ENCODE peak calls at places on chromosomes 12 and 14, in nine cellular contexts. One of them, this sample, is unnamed. For H3K9me3, the result is how much of the 10 kb centered on the place peaks cover.

GRCh38 chr12:26338574-26339572 is 143.5 kb downstream of the SSPN start:
- DNase-seq in esophagus squamous epithelium: no peak
- DNase-seq in esophagus muscularis mucosa: no peak
- DNase-seq in stomach: no peak
- DNase-seq in ovary: no peak
- DNase-seq in sigmoid colon: no peak
- DNase-seq in body of pancreas: no peak
- DNase-seq in IMR-90: peak
- DNase-seq in thyroid gland: no peak
- DNase-seq in this sample: no peak

GRCh38 chr14:33839193-33840076 is 111.4 kb downstream of the EGLN3 start:
- DNase-seq in esophagus squamous epithelium: no peak
- DNase-seq in esophagus muscularis mucosa: peak
- DNase-seq in stomach: peak
- DNase-seq in ovary: peak
- DNase-seq in sigmoid colon: no peak
- DNase-seq in body of pancreas: peak
- DNase-seq in IMR-90: peak
- DNase-seq in thyroid gland: peak
- DNase-seq in this sample: peak

GRCh38 chr14:51652168-51653095 is 722 bp downstream of the FRMD6 start:
- DNase-seq in esophagus squamous epithelium: no peak
- DNase-seq in esophagus muscularis mucosa: no peak
- DNase-seq in stomach: peak
- DNase-seq in ovary: peak
- DNase-seq in sigmoid colon: peak
- DNase-seq in body of pancreas: peak
- DNase-seq in IMR-90: no peak
- DNase-seq in thyroid gland: peak
- DNase-seq in this sample: peak

GRCh38 chr12:128458301-128458974 is 191.5 kb downstream of the TMEM132C start:
- DNase-seq in esophagus squamous epithelium: no peak
- DNase-seq in esophagus muscularis mucosa: no peak
- DNase-seq in stomach: no peak
- DNase-seq in ovary: no peak
- DNase-seq in sigmoid colon: no peak
- DNase-seq in body of pancreas: no peak
- DNase-seq in IMR-90: no peak
- DNase-seq in thyroid gland: no peak
- DNase-seq in this sample: no peak

GRCh38 chr14:79510659-79511058 is 700.6 kb downstream of the DIO2 start:
- DNase-seq in esophagus squamous epithelium: no peak
- DNase-seq in esophagus muscularis mucosa: no peak
- DNase-seq in stomach: no peak
- DNase-seq in ovary: no peak
- DNase-seq in sigmoid colon: no peak
- DNase-seq in body of pancreas: no peak
- DNase-seq in IMR-90: peak
- DNase-seq in thyroid gland: no peak
- DNase-seq in this sample: no peak

GRCh38 chr14:94337274-94337673 is 14.1 kb upstream of the SERPINA6 start:
- DNase-seq in esophagus squamous epithelium: no peak
- DNase-seq in esophagus muscularis mucosa: no peak
- DNase-seq in stomach: no peak
- DNase-seq in ovary: no peak
- DNase-seq in sigmoid colon: no peak
- DNase-seq in body of pancreas: no peak
- DNase-seq in IMR-90: peak
- DNase-seq in thyroid gland: no peak
- DNase-seq in this sample: no peak

GRCh38 chr12:74066476-74066875 is 471.2 kb upstream of the ATXN7L3B start:
- DNase-seq in esophagus squamous epithelium: no peak
- DNase-seq in esophagus muscularis mucosa: no peak
- DNase-seq in stomach: no peak
- DNase-seq in ovary: peak
- DNase-seq in sigmoid colon: no peak
- DNase-seq in body of pancreas: no peak
- DNase-seq in IMR-90: no peak
- DNase-seq in thyroid gland: no peak
- DNase-seq in this sample: no peak

GRCh38 chr12:57793920-57794319 is 11.3 kb downstream of the TSFM start:
- DNase-seq in esophagus squamous epithelium: no peak
- DNase-seq in esophagus muscularis mucosa: no peak
- DNase-seq in stomach: no peak
- DNase-seq in ovary: no peak
- DNase-seq in sigmoid colon: no peak
- DNase-seq in body of pancreas: no peak
- DNase-seq in IMR-90: peak
- DNase-seq in thyroid gland: no peak
- DNase-seq in this sample: no peak

GRCh38 chr14:102362084-102362483 is 606 bp downstream of the CINP start:
- DNase-seq in esophagus squamous epithelium: no peak
- DNase-seq in esophagus muscularis mucosa: no peak
- DNase-seq in stomach: no peak
- DNase-seq in ovary: no peak
- DNase-seq in sigmoid colon: no peak
- DNase-seq in body of pancreas: no peak
- DNase-seq in IMR-90: peak
- DNase-seq in thyroid gland: no peak
- DNase-seq in this sample: no peak

GRCh38 chr14:95334044-95334443 is 14.3 kb upstream of the CLMN start:
- DNase-seq in esophagus squamous epithelium: no peak
- DNase-seq in esophagus muscularis mucosa: no peak
- DNase-seq in stomach: no peak
- DNase-seq in ovary: no peak
- DNase-seq in sigmoid colon: no peak
- DNase-seq in body of pancreas: no peak
- DNase-seq in IMR-90: no peak
- DNase-seq in thyroid gland: no peak
- DNase-seq in this sample: no peak

GRCh38 chr12:4116251-4117111 is 157.1 kb upstream of the CCND2 start:
- DNase-seq in esophagus squamous epithelium: no peak
- DNase-seq in esophagus muscularis mucosa: no peak
- DNase-seq in stomach: no peak
- DNase-seq in ovary: no peak
- DNase-seq in sigmoid colon: peak
- DNase-seq in body of pancreas: no peak
- DNase-seq in IMR-90: peak
- DNase-seq in thyroid gland: no peak
- DNase-seq in this sample: no peak

GRCh38 chr14:99408286-99408970 is 72.2 kb downstream of the SETD3 start:
- DNase-seq in esophagus squamous epithelium: no peak
- DNase-seq in esophagus muscularis mucosa: no peak
- DNase-seq in stomach: no peak
- DNase-seq in ovary: no peak
- DNase-seq in sigmoid colon: peak
- DNase-seq in body of pancreas: no peak
- DNase-seq in IMR-90: no peak
- DNase-seq in thyroid gland: no peak
- DNase-seq in this sample: no peak
- TF ChIP-seq POLR2A in esophagus squamous epithelium: no peak
- TF ChIP-seq POLR2A in esophagus muscularis mucosa: no peak
- TF ChIP-seq POLR2A in stomach: no peak
- TF ChIP-seq POLR2A in ovary: no peak
- TF ChIP-seq POLR2A in sigmoid colon: no peak
- TF ChIP-seq POLR2A in body of pancreas: no peak
- TF ChIP-seq POLR2A in IMR-90: no peak
- TF ChIP-seq POLR2A in thyroid gland: no peak
- TF ChIP-seq POLR2A in this sample: no peak

DNA sequence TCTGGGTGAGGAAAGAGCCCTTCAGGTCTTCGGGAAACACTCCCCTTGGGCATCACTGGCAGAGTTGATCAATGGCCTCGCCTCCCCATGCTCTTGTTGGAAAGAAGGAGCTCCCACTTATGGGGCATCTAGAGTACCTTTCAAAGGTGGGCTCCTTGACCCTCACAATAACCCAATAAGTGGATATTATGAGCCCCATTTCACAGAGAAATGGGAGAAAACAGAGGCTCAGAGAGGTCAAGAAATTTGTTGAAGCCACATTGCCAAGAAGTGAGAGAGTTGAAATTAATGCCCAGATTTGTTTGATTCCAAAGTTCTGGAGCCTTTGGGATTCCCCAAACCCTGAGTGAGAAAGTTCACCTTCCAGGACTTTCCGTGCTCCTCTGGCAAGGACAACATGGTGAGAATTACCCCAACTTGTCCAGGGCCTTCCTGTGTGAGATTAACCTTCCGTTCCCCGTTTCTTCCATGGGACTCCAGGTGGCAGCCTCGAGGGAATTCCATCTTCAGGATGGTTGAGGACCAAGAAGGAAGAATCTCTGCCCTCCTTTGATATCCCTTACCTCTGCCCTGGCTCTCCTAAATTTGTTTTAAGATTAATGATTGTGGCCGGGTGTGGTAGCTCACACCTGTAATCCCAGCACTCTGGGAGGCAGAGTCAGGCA is 7.5 kb upstream of the CHD4 start:
- DNase-seq in esophagus squamous epithelium: no peak
- DNase-seq in esophagus muscularis mucosa: no peak
- DNase-seq in stomach: no peak
- DNase-seq in ovary: no peak
- DNase-seq in sigmoid colon: no peak
- DNase-seq in body of pancreas: no peak
- DNase-seq in IMR-90: no peak
- DNase-seq in thyroid gland: no peak
- DNase-seq in this sample: no peak
- H3K9me3 ChIP-seq in esophagus squamous epithelium: under half
- H3K9me3 ChIP-seq in esophagus muscularis mucosa: under half
- H3K9me3 ChIP-seq in stomach: under half
- H3K9me3 ChIP-seq in ovary: under half
- H3K9me3 ChIP-seq in sigmoid colon: under half
- H3K9me3 ChIP-seq in body of pancreas: under half
- H3K9me3 ChIP-seq in IMR-90: under half
- H3K9me3 ChIP-seq in thyroid gland: under half
- H3K9me3 ChIP-seq in this sample: under half

DNA sequence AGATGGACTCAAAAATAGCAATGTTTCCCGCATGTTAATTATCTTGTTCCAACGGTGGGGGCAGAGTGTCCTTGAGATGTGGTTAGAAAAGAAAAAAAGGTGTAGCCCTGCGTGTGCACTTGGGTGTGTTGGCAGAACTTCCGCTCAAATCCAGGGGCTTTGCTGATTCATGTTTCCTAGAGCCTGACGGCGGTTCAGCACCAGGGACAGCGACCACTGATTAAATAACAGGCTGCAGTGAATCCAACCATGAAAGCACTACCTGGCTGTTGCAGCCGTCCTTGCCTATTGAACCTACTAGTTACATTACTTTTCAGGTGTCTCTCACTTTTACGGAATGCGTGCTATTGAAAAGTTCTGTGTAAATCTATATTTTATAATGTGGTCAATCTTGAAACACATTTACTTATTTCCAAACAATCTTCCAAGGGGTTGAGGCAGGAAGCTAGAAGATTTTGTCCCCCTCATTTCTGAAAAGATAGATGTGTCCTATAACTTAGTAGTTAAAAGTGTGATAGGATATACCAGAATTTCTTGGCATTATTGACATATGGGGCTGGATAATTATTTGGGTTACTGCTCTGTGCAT is 80.0 kb downstream of the SRRM4 start:
- DNase-seq in esophagus squamous epithelium: no peak
- DNase-seq in esophagus muscularis mucosa: no peak
- DNase-seq in stomach: peak
- DNase-seq in ovary: no peak
- DNase-seq in sigmoid colon: no peak
- DNase-seq in body of pancreas: peak
- DNase-seq in IMR-90: peak
- DNase-seq in thyroid gland: peak
- DNase-seq in this sample: no peak
- TF ChIP-seq POLR2A in esophagus squamous epithelium: no peak
- TF ChIP-seq POLR2A in esophagus muscularis mucosa: no peak
- TF ChIP-seq POLR2A in stomach: no peak
- TF ChIP-seq POLR2A in ovary: no peak
- TF ChIP-seq POLR2A in sigmoid colon: no peak
- TF ChIP-seq POLR2A in body of pancreas: no peak
- TF ChIP-seq POLR2A in IMR-90: no peak
- TF ChIP-seq POLR2A in thyroid gland: no peak
- TF ChIP-seq POLR2A in this sample: no peak

GRCh38 chr12:91685917-91686316 is 459.7 kb downstream of the BTG1 start:
- DNase-seq in esophagus squamous epithelium: no peak
- DNase-seq in esophagus muscularis mucosa: no peak
- DNase-seq in stomach: no peak
- DNase-seq in ovary: no peak
- DNase-seq in sigmoid colon: no peak
- DNase-seq in body of pancreas: no peak
- DNase-seq in IMR-90: peak
- DNase-seq in thyroid gland: no peak
- DNase-seq in this sample: no peak

GRCh38 chr12:91681751-91682150 is 463.9 kb downstream of the BTG1 start:
- DNase-seq in esophagus squamous epithelium: no peak
- DNase-seq in esophagus muscularis mucosa: no peak
- DNase-seq in stomach: no peak
- DNase-seq in ovary: no peak
- DNase-seq in sigmoid colon: no peak
- DNase-seq in body of pancreas: no peak
- DNase-seq in IMR-90: no peak
- DNase-seq in thyroid gland: no peak
- DNase-seq in this sample: no peak

GRCh38 chr12:91677556-91677955 is 468.1 kb downstream of the BTG1 start:
- DNase-seq in esophagus squamous epithelium: no peak
- DNase-seq in esophagus muscularis mucosa: no peak
- DNase-seq in stomach: no peak
- DNase-seq in ovary: no peak
- DNase-seq in sigmoid colon: no peak
- DNase-seq in body of pancreas: no peak
- DNase-seq in IMR-90: no peak
- DNase-seq in thyroid gland: no peak
- DNase-seq in this sample: no peak

DNA sequence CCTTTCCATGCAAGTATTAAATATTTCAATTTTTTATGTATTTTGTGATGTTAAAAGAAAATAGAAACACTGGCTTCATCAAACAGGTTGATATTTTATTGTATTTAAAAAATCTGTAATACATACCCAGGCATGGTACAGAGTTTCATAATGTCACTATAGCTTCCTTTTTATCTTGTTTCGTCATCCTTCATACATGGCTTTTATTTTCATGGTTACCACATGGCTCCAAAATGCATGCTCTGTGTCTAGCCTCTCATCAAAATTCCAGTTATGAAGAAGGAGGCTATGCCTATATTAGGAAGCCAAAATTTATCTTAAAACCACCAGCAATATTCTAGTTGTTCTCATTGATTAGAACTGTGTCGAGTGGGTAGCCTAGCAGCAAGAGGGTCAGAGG is 464.8 kb downstream of the BTG1 start:
- DNase-seq in esophagus squamous epithelium: no peak
- DNase-seq in esophagus muscularis mucosa: no peak
- DNase-seq in stomach: no peak
- DNase-seq in ovary: no peak
- DNase-seq in sigmoid colon: no peak
- DNase-seq in body of pancreas: no peak
- DNase-seq in IMR-90: no peak
- DNase-seq in thyroid gland: no peak
- DNase-seq in this sample: no peak
- H3K9me3 ChIP-seq in esophagus squamous epithelium: under half
- H3K9me3 ChIP-seq in esophagus muscularis mucosa: under half
- H3K9me3 ChIP-seq in stomach: under half
- H3K9me3 ChIP-seq in ovary: under half
- H3K9me3 ChIP-seq in sigmoid colon: under half
- H3K9me3 ChIP-seq in body of pancreas: under half
- H3K9me3 ChIP-seq in IMR-90: under half
- H3K9me3 ChIP-seq in thyroid gland: under half
- H3K9me3 ChIP-seq in this sample: under half

GRCh38 chr12:46364777-46365580 is 7.6 kb downstream of the SLC38A2 start:
- DNase-seq in esophagus squamous epithelium: no peak
- DNase-seq in esophagus muscularis mucosa: no peak
- DNase-seq in stomach: peak
- DNase-seq in ovary: peak
- DNase-seq in sigmoid colon: peak
- DNase-seq in body of pancreas: peak
- DNase-seq in IMR-90: peak
- DNase-seq in thyroid gland: peak
- DNase-seq in this sample: no peak
- TF ChIP-seq POLR2A in esophagus squamous epithelium: no peak
- TF ChIP-seq POLR2A in esophagus muscularis mucosa: no peak
- TF ChIP-seq POLR2A in stomach: no peak
- TF ChIP-seq POLR2A in ovary: no peak
- TF ChIP-seq POLR2A in sigmoid colon: no peak
- TF ChIP-seq POLR2A in body of pancreas: no peak
- TF ChIP-seq POLR2A in IMR-90: peak
- TF ChIP-seq POLR2A in thyroid gland: no peak
- TF ChIP-seq POLR2A in this sample: no peak